ENCODE peak calls at places on chromosome 1, in five cellular contexts. X is EH, K is HAP-1, R is NCI-H1105, A is hippocampal formation. U is an unnamed sample.

GRCh38 chr1:59994302-59995198 is 68.0 kb upstream of the CYP2J2 start:
- DNase-seq in X (peak), K (no peak), R (no peak), A (no peak), U (no peak)

GRCh38 chr1:12464627-12465056 is 153.4 kb downstream of the DHRS3 start:
- DNase-seq in X (peak), K (no peak), R (no peak), A (no peak), U (no peak)

GRCh38 chr1:218558411-218558810 is 213.3 kb downstream of the TGFB2 start:
- DNase-seq in X (no peak), K (no peak), R (no peak), A (no peak), U (no peak)

GRCh38 chr1:25469177-25469576 is 38.5 kb downstream of the MACO1 start:
- DNase-seq in X (peak), K (no peak), R (no peak), A (no peak), U (no peak)

GRCh38 chr1:180181048-180181447 is 26.4 kb downstream of the QSOX1 start:
- DNase-seq in X (peak), K (no peak), R (peak), A (no peak), U (no peak)

GRCh38 chr1:174008979-174009378 is 13.2 kb downstream of the RC3H1 start:
- DNase-seq in X (no peak), K (no peak), R (no peak), A (no peak), U (no peak)

GRCh38 chr1:87151500-87152421 is 176.9 kb upstream of the LMO4 start:
- DNase-seq in X (no peak), K (peak), R (no peak), A (peak), U (peak)

GRCh38 chr1:154855186-154855585 is 14.9 kb downstream of the KCNN3 start:
- DNase-seq in X (no peak), K (no peak), R (no peak), A (no peak), U (no peak)

GRCh38 chr1:161304927-161305871 is 4.6 kb downstream of the MPZ start:
- DNase-seq in X (no peak), K (no peak), R (no peak), A (peak), U (no peak)

GRCh38 chr1:27382950-27383627 is at the start of gene CD164L2:
- DNase-seq in X (no peak), K (no peak), R (no peak), A (no peak), U (no peak)

GRCh38 chr1:21852282-21853129 is 40.4 kb downstream of the LDLRAD2 start:
- DNase-seq in X (no peak), K (no peak), R (no peak), A (no peak), U (no peak)

GRCh38 chr1:245465666-245466065 is 310.9 kb downstream of the KIF26B start:
- DNase-seq in X (no peak), K (no peak), R (no peak), A (no peak), U (no peak)

GRCh38 chr1:69871412-69871811 is 303.7 kb downstream of the LRRC7 start:
- DNase-seq in X (no peak), K (no peak), R (no peak), A (no peak), U (no peak)

GRCh38 chr1:162070094-162070748 is 730 bp downstream of the NOS1AP start:
- DNase-seq in X (no peak), K (no peak), R (peak), A (no peak), U (no peak)

GRCh38 chr1:181669209-181669608 is 185.9 kb downstream of the CACNA1E start:
- DNase-seq in X (no peak), K (no peak), R (no peak), A (no peak), U (no peak)